ENCODE peak calls at places on chromosomes 16 and 17, in five cellular contexts. B is immature natural killer cell; S is NCI-H1694; O is effector memory CD4-positive, alpha-beta T cell; J is dorsolateral prefrontal cortex. Q is an unnamed sample.

GRCh38 chr16:49638696-49639629 is 216.9 kb downstream of the ZNF423 start:
- DNase-seq in B (no peak), S (no peak), O (no peak), J (no peak), Q (no peak)

GRCh38 chr16:73747328-73747727 is 549.3 kb upstream of the PSMD7 start:
- DNase-seq in B (no peak), S (no peak), O (no peak), J (no peak), Q (no peak)

GRCh38 chr17:10295728-10296343 is 77.0 kb downstream of the MYH13 start:
- DNase-seq in B (peak; percentile 28), S (peak; percentile 20), O (no peak), J (peak; percentile 55), Q (no peak)

GRCh38 chr17:81020767-81021497 is 14.0 kb upstream of the BAIAP2 start:
- DNase-seq in B (no peak), S (no peak), O (no peak), J (peak; percentile 68), Q (peak; percentile 40)

GRCh38 chr17:8447816-8448215 is 12.1 kb downstream of the NDEL1 start:
- DNase-seq in B (no peak), S (no peak), O (no peak), J (no peak), Q (no peak)

GRCh38 chr16:55948230-55948629 is 73.1 kb upstream of the CES5A start:
- DNase-seq in B (no peak), S (no peak), O (no peak), J (no peak), Q (no peak)

GRCh38 chr17:59901604-59902003 is 8.7 kb downstream of the RPS6KB1 start:
- DNase-seq in B (no peak), S (no peak), O (no peak), J (no peak), Q (no peak)

GRCh38 chr17:45639297-45639849 is 144.7 kb upstream of the CRHR1 start:
- DNase-seq in B (no peak), S (no peak), O (no peak), J (peak; percentile 50), Q (no peak)

GRCh38 chr17:74211141-74211928 is 2.0 kb upstream of the TTYH2 start:
- DNase-seq in B (no peak), S (no peak), O (no peak), J (no peak), Q (no peak)

GRCh38 chr17:42253601-42254000 is 22.6 kb downstream of the STAT5B start:
- DNase-seq in B (no peak), S (no peak), O (no peak), J (no peak), Q (no peak)

GRCh38 chr16:11909653-11910551 is 5.9 kb downstream of the GSPT1 start:
- DNase-seq in B (no peak), S (no peak), O (no peak), J (no peak), Q (no peak)

GRCh38 chr17:10743316-10744009 is 13.6 kb upstream of the TMEM220 start:
- DNase-seq in B (no peak), S (no peak), O (no peak), J (no peak), Q (no peak)

GRCh38 chr16:10828851-10829331 is 10.3 kb upstream of the TVP23A start:
- DNase-seq in B (no peak), S (peak; percentile 45), O (no peak), J (peak; percentile 86), Q (peak; percentile 79)

Q was measured in amygdala.